ENCODE peak calls at places on chromosomes 1 and 21, in four cellular contexts. E, U, L and Z are unnamed samples.
A peak's percentile ranks its signal among the peaks of the same experiment; 100 is the strongest.

GRCh38 chr1:17176306-17177061 is 28.4 kb upstream of the PADI1 start:
- DNase-seq in E (no peak), U (no peak), L (no peak), Z (no peak)

GRCh38 chr1:38028105-38028591 is 15.6 kb downstream of the UTP11 start:
- DNase-seq in E (no peak), U (peak; percentile 33), L (no peak), Z (no peak)

GRCh38 chr1:151803164-151803563 is 2.1 kb downstream of the LINGO4 start:
- DNase-seq in E (no peak), U (no peak), L (no peak), Z (no peak)

GRCh38 chr1:43549921-43550597 is 19.4 kb downstream of the PTPRF start:
- DNase-seq in E (peak; percentile 31), U (no peak), L (peak; percentile 95), Z (no peak)

GRCh38 chr21:15443740-15444117 is 286.1 kb upstream of the USP25 start:
- DNase-seq in E (no peak), U (no peak), L (no peak), Z (no peak)

GRCh38 chr1:1021010-1021845 is 1.3 kb downstream of the AGRN start:
- DNase-seq in E (no peak), U (no peak), L (peak; percentile 80), Z (no peak)

GRCh38 chr1:244112646-244113045 is 61.6 kb downstream of the ZBTB18 start:
- DNase-seq in E (no peak), U (no peak), L (no peak), Z (no peak)

GRCh38 chr1:112268408-112268807 is 127.6 kb upstream of the CTTNBP2NL start:
- DNase-seq in E (no peak), U (no peak), L (no peak), Z (no peak)

GRCh38 chr1:223230161-223230881 is 87.3 kb upstream of the TLR5 start:
- DNase-seq in E (no peak), U (no peak), L (no peak), Z (no peak)

GRCh38 chr21:32360401-32360981 is 32.3 kb downstream of the URB1 start:
- DNase-seq in E (no peak), U (no peak), L (no peak), Z (no peak)

GRCh38 chr1:20158358-20159070 is 19.4 kb downstream of the PLA2G2F start:
- DNase-seq in E (no peak), U (no peak), L (no peak), Z (no peak)

GRCh38 chr1:203085528-203086406 is at the start of gene MYOG:
- DNase-seq in E (no peak), U (peak; percentile 83), L (peak; percentile 11), Z (no peak)

GRCh38 chr1:34618381-34618780 is 136.5 kb upstream of the GJB5 start:
- DNase-seq in E (no peak), U (no peak), L (no peak), Z (no peak)

GRCh38 chr1:64920936-64921589 is 45.3 kb downstream of the JAK1 start:
- DNase-seq in E (no peak), U (no peak), L (no peak), Z (no peak)

GRCh38 chr1:3942416-3943122 is 42.5 kb upstream of the C1orf174 start:
- DNase-seq in E (no peak), U (no peak), L (no peak), Z (no peak)

GRCh38 chr1:19043579-19044443 is 87.3 kb upstream of the IFFO2 start:
- DNase-seq in E (no peak), U (no peak), L (no peak), Z (no peak)

GRCh38 chr1:223844521-223844961 is 1.2 kb downstream of the TP53BP2 start:
- DNase-seq in E (no peak), U (no peak), L (no peak), Z (no peak)

DNA sequence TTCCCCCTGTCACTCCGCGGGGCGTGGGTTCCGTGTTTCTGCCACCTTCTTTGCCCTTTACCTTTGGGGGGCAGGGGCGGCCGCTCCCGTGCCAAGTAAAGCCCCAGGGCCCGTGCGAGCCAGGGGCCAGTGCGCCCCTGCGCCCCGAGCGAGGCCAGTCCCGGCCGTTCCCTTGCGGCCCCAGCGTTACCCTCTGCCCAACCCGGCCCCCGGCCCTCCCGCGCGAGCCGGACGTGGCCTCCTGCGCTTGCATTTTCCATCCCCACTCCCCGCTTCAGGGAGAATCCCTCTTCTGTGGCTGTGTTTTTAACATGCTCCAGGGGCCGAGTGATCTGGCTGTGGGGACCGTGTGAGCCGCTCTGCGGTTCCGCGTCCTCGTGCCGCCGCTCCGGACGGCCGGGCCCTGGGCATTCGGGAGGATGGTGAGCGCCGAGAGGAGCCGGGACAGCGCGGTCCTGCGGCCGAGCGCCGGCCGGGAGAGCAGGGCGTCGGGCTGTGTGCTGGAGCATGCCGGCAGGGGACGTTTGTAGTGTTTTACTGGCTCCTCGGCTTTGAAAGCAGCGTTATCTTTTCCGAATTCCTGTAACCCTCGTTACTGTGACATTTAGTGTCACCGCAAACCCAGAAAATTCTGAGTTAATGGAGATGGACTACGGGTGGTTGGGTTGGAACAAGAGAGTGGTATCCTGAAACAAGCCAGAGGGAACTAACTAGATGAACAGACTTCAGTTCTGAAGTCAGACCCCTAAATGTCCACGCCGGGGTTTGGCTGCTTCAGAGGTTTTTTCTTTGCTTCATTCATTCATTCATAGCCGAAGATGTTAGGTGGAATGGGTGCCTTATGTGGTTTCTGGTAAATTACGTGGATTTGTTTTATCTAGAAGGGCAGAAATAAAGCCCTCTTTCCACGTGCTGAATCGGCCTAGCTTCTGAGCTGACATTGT is 1.1 kb downstream of the GALNT2 start:
- DNase-seq in E (no peak), U (no peak), L (peak; percentile 31), Z (peak; percentile 57)
- TF ChIP-seq POLR2A in E (no peak), U (no peak), L (no peak), Z (no peak)

GRCh38 chr21:25639922-25640670 is 1.0 kb downstream of the JAM2 start:
- DNase-seq in E (peak; percentile 21), U (no peak), L (no peak), Z (peak; percentile 31)
- H3K4me3 ChIP-seq in E (peak overlapping the region; percentile 74), U (peak overlapping the region; percentile 72), L (peak overlapping the region; percentile 54), Z (peak overlapping the region; percentile 51)

GRCh38 chr1:23695667-23696066 is 4.1 kb downstream of the RPL11 start:
- DNase-seq in E (no peak), U (no peak), L (no peak), Z (no peak)

GRCh38 chr1:23692308-23692871 is 784 bp downstream of the RPL11 start:
- DNase-seq in E (no peak), U (no peak), L (no peak), Z (no peak)

GRCh38 chr1:23693599-23693998 is 2.0 kb downstream of the RPL11 start:
- DNase-seq in E (no peak), U (no peak), L (no peak), Z (no peak)

GRCh38 chr1:23694371-23694770 is 2.8 kb downstream of the RPL11 start:
- DNase-seq in E (no peak), U (no peak), L (no peak), Z (no peak)

GRCh38 chr1:23691499-23692307 is at the start of gene RPL11:
- DNase-seq in E (peak; percentile 81), U (peak; percentile 96), L (peak; percentile 94), Z (peak; percentile 96)
- TF ChIP-seq POLR2A in E (peak; percentile 79), U (peak; percentile 94), L (no peak), Z (peak; percentile 73)

DNA sequence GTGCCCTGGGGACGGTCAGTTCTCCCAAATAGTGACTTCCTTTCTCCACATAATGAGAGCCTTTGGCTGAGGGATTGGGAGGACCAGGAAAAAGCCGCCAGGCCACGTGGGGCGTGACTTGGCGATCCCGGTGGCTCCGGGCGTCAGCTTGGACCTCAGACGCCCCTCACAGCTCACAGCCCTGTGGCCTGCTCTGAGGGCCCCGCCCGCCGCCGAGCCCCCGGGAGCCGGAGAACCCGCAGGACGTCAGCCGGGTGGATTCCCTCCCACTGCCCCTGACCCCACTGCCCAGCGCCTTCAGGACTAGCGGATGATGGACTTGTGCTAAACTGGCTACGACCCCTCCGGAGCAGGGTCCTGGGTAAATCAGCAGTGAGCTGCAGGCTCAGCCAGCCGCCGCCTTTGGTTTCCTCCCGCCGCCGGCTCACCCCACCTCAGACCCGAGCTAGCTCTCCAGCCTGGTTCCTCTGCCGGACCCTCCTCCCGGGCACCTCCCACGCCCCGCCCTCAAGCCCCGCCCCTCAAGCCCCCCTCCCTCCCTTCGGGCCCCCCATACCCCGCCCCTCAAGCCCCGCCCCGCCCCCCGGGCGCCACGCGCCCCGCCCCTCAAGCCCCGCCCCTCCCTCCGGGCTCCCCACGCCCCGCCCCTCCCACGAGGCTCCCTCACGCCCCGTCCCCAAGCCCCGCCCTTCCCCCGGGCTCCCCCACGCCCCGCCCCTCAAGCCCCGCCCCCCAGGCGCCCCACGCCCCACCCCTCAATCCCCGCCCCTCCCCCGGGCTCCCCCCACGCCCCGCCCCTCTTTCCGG is 10.0 kb upstream of the FAAP20 start:
- DNase-seq in E (peak; percentile 66), U (peak; percentile 68), L (peak; percentile 64), Z (no peak)
- H3K4me3 ChIP-seq in E (peak overlapping the region; percentile 40), U (peak overlapping the region; percentile 61), L (peak overlapping the region; percentile 48), Z (peak overlapping the region; percentile 13)

GRCh38 chr1:28369518-28370219 is at the start of gene PHACTR4:
- DNase-seq in E (peak; percentile 74), U (peak; percentile 93), L (peak; percentile 94), Z (peak; percentile 96)
- TF ChIP-seq POLR2A in E (peak; percentile 36), U (peak; percentile 90), L (no peak), Z (peak; percentile 77)

DNA sequence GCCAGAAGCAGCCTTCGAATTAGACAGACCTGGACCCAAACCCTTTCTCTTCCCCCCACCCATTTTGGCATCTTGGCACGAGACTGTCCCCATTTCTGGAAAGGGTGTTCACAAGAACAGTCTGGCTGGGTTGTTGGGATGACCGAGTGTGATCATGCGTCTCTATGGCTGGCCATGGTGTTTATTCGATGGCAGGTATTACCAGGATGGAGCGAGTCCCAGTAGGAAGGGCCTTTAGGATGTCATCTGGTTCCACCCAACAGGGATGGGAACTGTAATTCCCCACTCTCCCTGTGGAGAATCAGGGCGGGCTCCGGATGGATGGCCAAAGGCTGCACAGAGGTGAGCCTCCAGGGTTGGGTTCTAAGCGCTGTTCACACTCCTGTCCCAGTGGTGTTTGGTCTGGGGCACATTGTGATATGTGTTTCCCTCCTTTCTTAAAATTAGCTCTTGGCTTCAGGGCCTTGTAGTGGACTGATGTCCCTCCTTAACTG is 33.4 kb upstream of the ATP5PO start:
- DNase-seq in E (no peak), U (no peak), L (no peak), Z (no peak)
- H3K4me3 ChIP-seq in E (no peak overlapping the region), U (no peak overlapping the region), L (no peak overlapping the region), Z (no peak overlapping the region)

GRCh38 chr1:107449326-107449725 is 308.5 kb downstream of the NTNG1 start:
- DNase-seq in E (no peak), U (no peak), L (no peak), Z (no peak)

GRCh38 chr1:107451735-107452134 is 310.9 kb downstream of the NTNG1 start:
- DNase-seq in E (no peak), U (no peak), L (no peak), Z (no peak)

GRCh38 chr1:107454786-107455185 is 313.9 kb downstream of the NTNG1 start:
- DNase-seq in E (no peak), U (no peak), L (no peak), Z (no peak)

GRCh38 chr1:107450899-107451664 is 310.2 kb downstream of the NTNG1 start:
- DNase-seq in E (no peak), U (no peak), L (no peak), Z (no peak)
- TF ChIP-seq POLR2A in E (no peak), U (no peak), L (no peak), Z (no peak)